ENCODE peak calls at places on chromosomes 12 and 14, in five cellular contexts. One of them, this sample, is unnamed.

GRCh38 chr14:77275041-77275854 is 4.2 kb upstream of the NGB start:
- DNase-seq in NCI-H2107: no peak
- DNase-seq in ecto neural progenitor cell: no peak
- DNase-seq in Right ventricle myocardium superior: no peak
- DNase-seq in astrocyte of the spinal cord: no peak
- DNase-seq in this sample: no peak

GRCh38 chr14:71783786-71784185 is 148.4 kb upstream of the RGS6 start:
- DNase-seq in NCI-H2107: no peak
- DNase-seq in ecto neural progenitor cell: no peak
- DNase-seq in Right ventricle myocardium superior: no peak
- DNase-seq in astrocyte of the spinal cord: no peak
- DNase-seq in this sample: no peak

GRCh38 chr14:75499084-75499875 is 23.0 kb upstream of the BATF start:
- DNase-seq in NCI-H2107: no peak
- DNase-seq in ecto neural progenitor cell: no peak
- DNase-seq in Right ventricle myocardium superior: no peak
- DNase-seq in astrocyte of the spinal cord: no peak
- DNase-seq in this sample: no peak

GRCh38 chr12:123038966-123039365 is 58.5 kb downstream of the ARL6IP4 start:
- DNase-seq in NCI-H2107: no peak
- DNase-seq in ecto neural progenitor cell: no peak
- DNase-seq in Right ventricle myocardium superior: peak; percentile 25
- DNase-seq in astrocyte of the spinal cord: no peak
- DNase-seq in this sample: peak; percentile 20

GRCh38 chr14:34058510-34058909 is 107.6 kb upstream of the EGLN3 start:
- DNase-seq in NCI-H2107: no peak
- DNase-seq in ecto neural progenitor cell: no peak
- DNase-seq in Right ventricle myocardium superior: no peak
- DNase-seq in astrocyte of the spinal cord: no peak
- DNase-seq in this sample: no peak

GRCh38 chr12:3421599-3421998 is 69.4 kb upstream of the PRMT8 start:
- DNase-seq in NCI-H2107: no peak
- DNase-seq in ecto neural progenitor cell: no peak
- DNase-seq in Right ventricle myocardium superior: no peak
- DNase-seq in astrocyte of the spinal cord: no peak
- DNase-seq in this sample: no peak

GRCh38 chr12:54393743-54394142 is 9.2 kb upstream of the ZNF385A start:
- DNase-seq in NCI-H2107: no peak
- DNase-seq in ecto neural progenitor cell: no peak
- DNase-seq in Right ventricle myocardium superior: no peak
- DNase-seq in astrocyte of the spinal cord: no peak
- DNase-seq in this sample: no peak

GRCh38 chr14:94138256-94138655 is 8.9 kb upstream of the IFI27L2 start:
- DNase-seq in NCI-H2107: peak; percentile 59
- DNase-seq in ecto neural progenitor cell: no peak
- DNase-seq in Right ventricle myocardium superior: no peak
- DNase-seq in astrocyte of the spinal cord: no peak
- DNase-seq in this sample: no peak

GRCh38 chr14:63045234-63045611 is at the start of gene KCNH5:
- DNase-seq in NCI-H2107: peak; percentile 41
- DNase-seq in ecto neural progenitor cell: no peak
- DNase-seq in Right ventricle myocardium superior: peak; percentile 47
- DNase-seq in astrocyte of the spinal cord: peak; percentile 46
- DNase-seq in this sample: peak; percentile 55

GRCh38 chr14:101481557-101481956 is 79.7 kb upstream of the DIO3 start:
- DNase-seq in NCI-H2107: no peak
- DNase-seq in ecto neural progenitor cell: peak; percentile 36
- DNase-seq in Right ventricle myocardium superior: no peak
- DNase-seq in astrocyte of the spinal cord: no peak
- DNase-seq in this sample: peak; percentile 64

GRCh38 chr12:117015811-117016210 is 83.4 kb downstream of the TESC start:
- DNase-seq in NCI-H2107: no peak
- DNase-seq in ecto neural progenitor cell: no peak
- DNase-seq in Right ventricle myocardium superior: no peak
- DNase-seq in astrocyte of the spinal cord: no peak
- DNase-seq in this sample: no peak

GRCh38 chr12:123595729-123596128 is 6.2 kb upstream of the DDX55 start:
- DNase-seq in NCI-H2107: no peak
- DNase-seq in ecto neural progenitor cell: no peak
- DNase-seq in Right ventricle myocardium superior: no peak
- DNase-seq in astrocyte of the spinal cord: no peak
- DNase-seq in this sample: no peak

GRCh38 chr12:100555722-100556121 is 17.8 kb upstream of the GAS2L3 start:
- DNase-seq in NCI-H2107: no peak
- DNase-seq in ecto neural progenitor cell: no peak
- DNase-seq in Right ventricle myocardium superior: no peak
- DNase-seq in astrocyte of the spinal cord: no peak
- DNase-seq in this sample: no peak

GRCh38 chr12:4866288-4866687 is 43.4 kb upstream of the KCNA1 start:
- DNase-seq in NCI-H2107: no peak
- DNase-seq in ecto neural progenitor cell: no peak
- DNase-seq in Right ventricle myocardium superior: no peak
- DNase-seq in astrocyte of the spinal cord: no peak
- DNase-seq in this sample: no peak